ENCODE peak calls at places on chromosomes 1 and 21, in five cellular contexts. I, Q, T, L and Y are unnamed samples.

GRCh38 chr1:201912832-201913231 is 24.1 kb downstream of the SHISA4 start:
- DNase-seq in I (no peak), Q (no peak), T (no peak), L (no peak), Y (no peak)

GRCh38 chr1:201459052-201459451 is 9.9 kb downstream of the PHLDA3 start:
- DNase-seq in I (no peak), Q (peak; percentile 18), T (no peak), L (no peak), Y (no peak)

GRCh38 chr1:97996880-97997279 is 76.0 kb upstream of the DPYD start:
- DNase-seq in I (no peak), Q (no peak), T (no peak), L (no peak), Y (no peak)

GRCh38 chr1:204319027-204319426 is 40.7 kb downstream of the PLEKHA6 start:
- DNase-seq in I (no peak), Q (no peak), T (no peak), L (no peak), Y (no peak)

GRCh38 chr1:95117207-95118018 is at the start of gene TLCD4:
- DNase-seq in I (peak; percentile 35), Q (peak; percentile 83), T (peak; percentile 14), L (peak; percentile 74), Y (no peak)

GRCh38 chr1:23434260-23434775 is 9.8 kb upstream of the TCEA3 start:
- DNase-seq in I (no peak), Q (no peak), T (no peak), L (no peak), Y (no peak)

GRCh38 chr1:157163273-157164127 is 25.3 kb upstream of the ETV3 start:
- DNase-seq in I (peak; percentile 50), Q (no peak), T (no peak), L (peak; percentile 81), Y (peak; percentile 76)

GRCh38 chr1:109214695-109215623 is 1.2 kb downstream of the SARS1 start:
- DNase-seq in I (peak; percentile 82), Q (no peak), T (peak; percentile 86), L (peak; percentile 66), Y (peak; percentile 76)

GRCh38 chr1:55418625-55419024 is 203.5 kb upstream of the USP24 start:
- DNase-seq in I (no peak), Q (no peak), T (no peak), L (no peak), Y (no peak)

GRCh38 chr1:119209943-119210342 is 69.5 kb upstream of the WARS2 start:
- DNase-seq in I (no peak), Q (no peak), T (no peak), L (no peak), Y (no peak)

GRCh38 chr1:244154528-244154881 is 103.4 kb downstream of the ZBTB18 start:
- DNase-seq in I (no peak), Q (no peak), T (no peak), L (no peak), Y (no peak)

GRCh38 chr1:151408891-151409290 is 9.5 kb downstream of the PSMB4 start:
- DNase-seq in I (no peak), Q (no peak), T (no peak), L (no peak), Y (no peak)

GRCh38 chr1:50279622-50280320 is 143.5 kb downstream of the DMRTA2 start:
- DNase-seq in I (no peak), Q (no peak), T (no peak), L (no peak), Y (peak; percentile 58)

GRCh38 chr1:160077496-160077895 is 3.8 kb upstream of the KCNJ9 start:
- DNase-seq in I (no peak), Q (peak; percentile 15), T (no peak), L (no peak), Y (no peak)

GRCh38 chr1:89557954-89558353 is 33.3 kb downstream of the LRRC8B start:
- DNase-seq in I (no peak), Q (no peak), T (no peak), L (no peak), Y (no peak)

GRCh38 chr1:227723474-227723873 is 11.6 kb downstream of the JMJD4 start:
- DNase-seq in I (no peak), Q (no peak), T (no peak), L (no peak), Y (no peak)
- H3K9me3 ChIP-seq in I (peaks cover 12% of the 10 kb centered on the region), Q (peaks cover 2% of the 10 kb centered on the region), T (peaks cover 12% of the 10 kb centered on the region), L (no peaks in the 10 kb centered on the region), Y (peaks cover 30% of the 10 kb centered on the region)

GRCh38 chr1:153346067-153346723 is 2.4 kb downstream of the PGLYRP4 start:
- DNase-seq in I (no peak), Q (no peak), T (no peak), L (peak; percentile 14), Y (no peak)
- H3K9ac ChIP-seq in I (no peak overlapping the region), Q (no peak overlapping the region), T (no peak overlapping the region), L (no peak overlapping the region), Y (no peak overlapping the region)

GRCh38 chr1:91556556-91556955 is 55.9 kb downstream of the CDC7 start:
- DNase-seq in I (no peak), Q (no peak), T (no peak), L (no peak), Y (no peak)

GRCh38 chr1:91553196-91553595 is 52.5 kb downstream of the CDC7 start:
- DNase-seq in I (no peak), Q (no peak), T (peak; percentile 40), L (no peak), Y (no peak)

GRCh38 chr1:91557039-91557690 is 56.5 kb downstream of the CDC7 start:
- DNase-seq in I (no peak), Q (no peak), T (peak; percentile 37), L (no peak), Y (no peak)

GRCh38 chr1:91555821-91556531 is 55.3 kb downstream of the CDC7 start:
- DNase-seq in I (no peak), Q (no peak), T (peak; percentile 89), L (no peak), Y (no peak)

DNA sequence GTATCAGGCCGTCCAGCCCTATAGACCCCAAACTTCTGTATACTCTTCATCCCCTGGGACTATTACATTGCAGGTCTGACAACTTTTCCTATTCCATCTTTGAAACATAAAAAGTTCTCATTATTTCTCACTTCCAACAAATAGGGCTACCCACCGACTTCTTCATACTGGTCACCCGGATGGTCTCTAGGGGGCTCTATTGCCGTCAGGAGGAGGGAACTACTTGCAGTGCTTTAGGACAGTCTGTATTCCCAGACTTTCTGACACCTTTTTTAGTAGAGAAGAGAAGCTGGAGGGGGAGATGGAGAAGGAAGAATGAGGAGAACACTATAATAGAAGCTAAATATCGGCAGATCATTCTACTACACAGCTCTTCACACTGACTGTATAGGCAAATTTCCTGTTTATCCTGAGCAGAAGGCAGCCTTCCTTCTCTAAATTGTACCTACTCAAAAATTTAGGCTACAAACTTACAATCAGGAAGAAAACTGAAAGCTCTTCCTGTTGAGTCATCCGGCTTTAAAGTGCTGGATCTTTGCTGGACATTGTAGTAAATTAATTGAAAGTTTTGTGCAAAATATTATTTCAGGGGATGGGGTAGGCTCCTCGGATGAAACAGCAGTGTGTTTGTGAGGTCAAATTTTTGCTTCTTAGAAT is 54.6 kb downstream of the CDC7 start:
- DNase-seq in I (no peak), Q (no peak), T (peak; percentile 12), L (no peak), Y (no peak)
- TF ChIP-seq CTCF in I (peak; percentile 30), Q (no peak), T (no peak), L (no peak), Y (peak; percentile 25)

GRCh38 chr21:24023936-24024335 is 1583.3 kb downstream of the MRPL39 start:
- DNase-seq in I (no peak), Q (no peak), T (no peak), L (no peak), Y (no peak)
- H3K9me3 ChIP-seq in I (peaks cover 17% of the 10 kb centered on the region), Q (no peaks in the 10 kb centered on the region), T (no peaks in the 10 kb centered on the region), L (no peaks in the 10 kb centered on the region), Y (peaks cover 11% of the 10 kb centered on the region)

GRCh38 chr1:60262701-60263100 is 189.1 kb upstream of the C1orf87 start:
- DNase-seq in I (no peak), Q (no peak), T (no peak), L (no peak), Y (no peak)
- H3K9ac ChIP-seq in I (no peak overlapping the region), Q (no peak overlapping the region), T (no peak overlapping the region), L (no peak overlapping the region), Y (no peak overlapping the region)

GRCh38 chr1:207612762-207613161 is 32.2 kb upstream of the CR1L start:
- DNase-seq in I (no peak), Q (no peak), T (no peak), L (no peak), Y (no peak)
- TF ChIP-seq CTCF in I (no peak), Q (no peak), T (no peak), L (no peak), Y (no peak)

DNA sequence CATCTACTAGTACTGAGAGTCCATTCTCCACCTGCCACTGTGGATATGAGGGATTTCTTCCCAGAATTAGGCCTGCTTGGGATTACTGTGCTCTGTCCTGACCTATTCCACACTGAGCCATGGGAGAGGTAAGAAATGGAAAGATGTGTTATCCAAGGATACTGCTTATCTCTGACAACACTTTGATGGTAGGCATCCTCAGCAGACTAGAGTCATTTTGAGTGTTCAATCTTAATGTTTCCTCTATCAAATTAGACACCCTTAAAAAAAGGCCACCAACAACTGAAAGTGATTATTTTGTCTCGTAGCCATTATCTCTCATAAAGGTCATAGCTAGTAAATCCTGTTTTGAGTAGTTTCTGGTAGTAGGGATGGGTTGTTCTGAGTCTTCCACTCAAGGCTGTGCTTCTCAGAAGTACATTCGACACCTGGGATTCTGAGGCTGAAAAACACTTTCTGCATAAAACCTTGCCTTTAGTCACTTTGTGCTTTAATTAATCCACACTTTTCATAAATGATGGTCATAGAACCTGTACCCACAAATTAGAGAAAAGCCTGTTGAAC is 8.8 kb downstream of the ATPAF1 start:
- DNase-seq in I (no peak), Q (no peak), T (no peak), L (no peak), Y (no peak)
- H3K9me3 ChIP-seq in I (no peaks in the 10 kb centered on the region), Q (no peaks in the 10 kb centered on the region), T (no peaks in the 10 kb centered on the region), L (no peaks in the 10 kb centered on the region), Y (no peaks in the 10 kb centered on the region)